ENCODE peak calls at places on chromosomes 3 and 15, in four cellular contexts. L is HepG2, E is K562, P is HCT116. N is an unnamed sample.

GRCh38 chr3:3798641-3799113 is 554 bp upstream of the LRRN1 start:
- DNase-seq in L (no peak), E (no peak), P (no peak), N (peak; percentile 36)

GRCh38 chr15:22950211-22950990 is 29.8 kb downstream of the CYFIP1 start:
- DNase-seq in L (no peak), E (no peak), P (no peak), N (no peak)

GRCh38 chr3:20488101-20488500 is 302.1 kb upstream of the SGO1 start:
- DNase-seq in L (no peak), E (no peak), P (no peak), N (no peak)

GRCh38 chr15:100572362-100572983 is 29.5 kb downstream of the LINS1 start:
- DNase-seq in L (no peak), E (no peak), P (no peak), N (no peak)

GRCh38 chr3:45554001-45554691 is 40.4 kb upstream of the LIMD1 start:
- DNase-seq in L (no peak), E (no peak), P (no peak), N (no peak)

GRCh38 chr3:136595862-136596697 is 156.1 kb downstream of the STAG1 start:
- DNase-seq in L (no peak), E (no peak), P (no peak), N (no peak)

GRCh38 chr15:59029554-59029953 is 42.1 kb downstream of the RNF111 start:
- DNase-seq in L (no peak), E (no peak), P (no peak), N (no peak)

GRCh38 chr15:83323296-83323711 is 38.8 kb upstream of the BNC1 start:
- DNase-seq in L (no peak), E (no peak), P (no peak), N (no peak)

GRCh38 chr3:160806686-160807085 is 50.7 kb downstream of the PPM1L start:
- DNase-seq in L (no peak), E (no peak), P (no peak), N (no peak)

GRCh38 chr3:60363817-60364216 is 887.4 kb downstream of the FHIT start:
- DNase-seq in L (no peak), E (no peak), P (no peak), N (no peak)

GRCh38 chr15:67923647-67923971 is 83.8 kb upstream of the RNU6-1 start:
- DNase-seq in L (no peak), E (no peak), P (no peak), N (no peak)

GRCh38 chr15:28955686-28956421 is 70.1 kb downstream of the APBA2 start:
- DNase-seq in L (no peak), E (no peak), P (no peak), N (no peak)

GRCh38 chr3:31648286-31648968 is 115.7 kb downstream of the STT3B start:
- DNase-seq in L (no peak), E (no peak), P (no peak), N (no peak)

GRCh38 chr3:184757010-184757651 is 45.3 kb upstream of the MAGEF1 start:
- DNase-seq in L (no peak), E (no peak), P (no peak), N (no peak)

GRCh38 chr15:96756656-96757055 is 426.2 kb downstream of the NR2F2 start:
- DNase-seq in L (no peak), E (no peak), P (no peak), N (no peak)

GRCh38 chr3:134423153-134423552 is 48.9 kb upstream of the AMOTL2 start:
- DNase-seq in L (no peak), E (no peak), P (no peak), N (no peak)

GRCh38 chr3:129614927-129615363 is 8.5 kb upstream of the PLXND1 start:
- DNase-seq in L (no peak), E (peak; percentile 56), P (no peak), N (no peak)

DNA sequence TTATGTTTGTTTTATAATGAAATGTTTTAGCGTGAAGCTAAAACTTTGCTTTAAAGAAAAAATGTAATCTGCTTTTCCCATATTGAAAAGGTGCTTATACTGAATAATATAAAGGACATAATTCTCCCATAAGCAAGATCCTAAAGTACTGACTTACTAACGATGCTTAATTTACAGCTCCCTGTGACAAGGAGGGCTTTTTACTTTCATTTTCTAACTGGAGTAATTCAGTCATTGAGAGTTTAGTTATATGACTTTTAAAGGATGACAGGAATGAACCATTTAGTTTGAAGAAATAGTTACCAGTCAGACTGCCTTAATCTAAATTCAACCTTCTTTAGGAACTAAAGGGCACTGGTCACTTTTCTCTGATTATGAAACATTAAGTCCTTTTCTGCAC is 19.3 kb upstream of the ZPLD1 start:
- DNase-seq in L (no peak), E (no peak), P (no peak), N (no peak)
- TF ChIP-seq JUND in L (no peak), E (no peak), P (no peak), N (no peak)

GRCh38 chr3:113423699-113424098 is 17.6 kb downstream of the CFAP44 start:
- DNase-seq in L (no peak), E (no peak), P (no peak), N (no peak)

DNA sequence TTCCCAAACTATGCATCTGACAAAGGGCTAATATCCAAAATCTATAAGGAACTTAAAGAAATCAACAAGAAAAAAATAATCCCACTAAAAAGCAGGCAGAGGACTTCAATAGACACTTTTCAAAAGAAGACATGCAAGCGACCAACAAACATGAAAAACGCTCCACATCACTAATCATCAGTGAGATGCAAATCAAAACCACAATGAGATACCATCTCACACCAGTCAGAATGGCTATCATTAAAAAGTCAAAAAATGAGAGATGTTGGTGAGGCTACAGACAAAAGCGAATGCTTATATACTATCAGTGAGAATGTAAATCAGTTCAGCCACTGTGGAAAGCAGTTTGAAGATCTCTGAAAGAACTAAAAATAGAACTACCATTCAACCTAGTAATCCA is 20.2 kb downstream of the CFAP44 start:
- DNase-seq in L (no peak), E (no peak), P (no peak), N (no peak)
- TF ChIP-seq JUND in L (no peak), E (no peak), P (no peak), N (no peak)

DNA sequence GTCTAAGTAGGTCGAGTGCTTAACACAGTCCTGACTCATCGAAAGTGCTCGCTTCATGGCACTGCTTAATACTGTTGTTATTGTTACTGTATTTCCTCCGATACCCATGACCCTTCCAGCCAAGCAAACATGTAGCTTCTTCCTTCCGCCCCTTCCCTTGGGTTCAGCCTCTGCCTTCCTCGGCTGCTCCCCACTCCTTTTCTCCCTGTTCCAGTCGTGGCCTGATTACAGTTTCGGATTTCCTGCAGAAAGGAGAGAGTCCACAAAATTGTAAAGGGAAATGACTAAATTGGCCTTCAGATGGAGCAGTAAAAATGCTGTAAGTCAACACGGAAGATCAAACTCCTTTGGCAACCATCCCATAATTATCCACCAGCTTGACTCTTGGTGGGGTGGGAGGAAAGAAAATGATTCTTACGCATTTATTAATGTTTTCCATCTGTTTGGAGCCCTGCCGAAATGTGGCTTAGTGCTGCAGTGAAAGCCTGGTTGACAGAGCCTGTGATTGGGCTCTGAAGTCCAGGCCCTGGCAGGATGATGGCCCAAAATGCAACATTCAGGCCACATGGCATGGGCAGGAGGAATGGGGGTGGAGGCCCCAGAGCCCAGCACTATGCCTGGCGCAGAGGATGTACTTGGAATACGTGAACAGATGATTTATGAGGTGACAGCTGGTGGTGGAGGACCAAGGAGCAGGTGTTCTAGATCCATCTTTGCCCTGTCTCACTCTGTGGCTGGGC is 37.6 kb downstream of the FAM3D start:
- DNase-seq in L (peak; percentile 10), E (no peak), P (no peak), N (no peak)
- TF ChIP-seq JUND in L (no peak), E (no peak), P (no peak), N (no peak)

GRCh38 chr15:74528876-74529275 is 12.1 kb upstream of the ARID3B start:
- DNase-seq in L (no peak), E (no peak), P (no peak), N (no peak)

GRCh38 chr15:74529911-74530310 is 11.1 kb upstream of the ARID3B start:
- DNase-seq in L (no peak), E (no peak), P (no peak), N (no peak)

GRCh38 chr15:74530771-74531143 is 10.3 kb upstream of the ARID3B start:
- DNase-seq in L (no peak), E (no peak), P (no peak), N (no peak)

GRCh38 chr15:74535388-74536084 is 5.5 kb upstream of the ARID3B start:
- DNase-seq in L (no peak), E (no peak), P (no peak), N (no peak)

DNA sequence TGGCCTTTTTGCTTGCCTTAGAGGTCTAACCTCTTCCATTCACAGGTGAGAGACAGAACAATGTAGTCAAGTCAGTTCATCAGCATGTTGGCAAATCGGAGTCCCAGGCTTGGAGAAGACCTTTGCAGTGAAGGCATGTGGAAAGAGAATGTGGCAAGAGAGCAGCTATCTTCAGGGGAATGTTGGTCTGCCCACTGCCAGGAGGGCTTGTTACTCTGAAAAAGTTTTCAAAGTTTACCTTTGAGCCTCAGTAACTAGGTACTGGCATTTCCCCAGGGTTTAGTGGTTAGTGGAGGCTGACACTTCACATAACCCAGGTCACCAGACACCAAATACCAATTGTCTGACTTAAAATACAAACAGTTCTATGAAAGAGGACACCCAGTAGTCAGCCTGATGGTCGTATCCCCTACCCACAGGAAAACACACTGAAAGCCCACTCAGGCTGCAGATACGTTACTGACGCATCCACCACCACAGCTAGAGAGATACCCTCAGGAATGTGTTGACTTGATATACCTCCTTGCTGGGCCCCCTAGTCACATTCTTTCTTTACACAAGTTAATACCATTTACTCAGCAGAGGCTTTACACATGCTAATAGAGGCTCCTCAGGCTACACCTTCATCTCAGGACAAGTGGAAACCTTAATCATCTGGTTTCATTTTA is 9.7 kb upstream of the ARID3B start:
- DNase-seq in L (peak; percentile 71), E (no peak), P (no peak), N (no peak)
- TF ChIP-seq JUND in L (no peak), E (no peak), P (peak; percentile 26), N (no peak)

DNA sequence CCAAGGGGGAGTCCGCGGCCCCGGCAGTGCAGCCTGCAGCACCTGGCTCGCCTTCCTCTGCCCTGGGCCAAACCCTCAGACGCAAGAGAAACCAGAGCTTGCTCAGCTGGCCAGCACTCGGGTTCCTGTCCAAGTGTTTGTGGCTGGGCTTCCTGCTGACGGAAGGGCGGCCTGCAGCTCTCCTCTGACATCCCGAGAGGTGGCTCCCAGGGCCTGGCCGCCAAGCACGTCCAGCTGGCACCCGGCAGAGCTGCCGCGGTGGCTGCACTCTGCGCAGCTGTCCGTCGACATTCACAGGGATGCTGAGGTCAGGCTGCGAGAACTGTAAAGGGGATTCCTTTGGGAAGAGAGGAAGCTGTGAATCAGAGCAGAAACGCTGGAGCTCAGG is 85.6 kb downstream of the CPN2 start:
- DNase-seq in L (no peak), E (no peak), P (no peak), N (peak; percentile 71)
- TF ChIP-seq JUND in L (no peak), E (no peak), P (no peak), N (no peak)

GRCh38 chr3:58434990-58435389 is 1.4 kb upstream of the PDHB start:
- DNase-seq in L (peak; percentile 6), E (no peak), P (no peak), N (no peak)
- TF ChIP-seq JUND in L (no peak), E (no peak), P (no peak), N (no peak)